ENCODE peak calls at places on chromosome X, in ten cellular contexts. T, F, G, L, E, V, K, B, M and W are unnamed samples.

GRCh38 chrX:15564981-15565579 is 35.7 kb downstream of the ACE2 start:
- DNase-seq in L (peak; percentile 71), V (peak; percentile 87), K (peak; percentile 66), G (peak; percentile 72), M (peak; percentile 20), T (no peak), E (peak; percentile 49), B (peak; percentile 48), F (peak; percentile 78), W (peak; percentile 44)

GRCh38 chrX:3244955-3245354 is 101.5 kb downstream of the MXRA5 start:
- DNase-seq in V (peak; percentile 8), B (no peak), F (no peak), K (peak; percentile 17), G (no peak), M (no peak), L (peak; percentile 16), E (no peak), T (no peak), W (no peak)

GRCh38 chrX:134423606-134424005 is 36.4 kb upstream of the HPRT1 start:
- DNase-seq in V (peak; percentile 35), M (peak; percentile 3), K (peak; percentile 63), T (no peak), L (peak; percentile 47), B (peak; percentile 15), F (peak; percentile 22), G (no peak), E (peak; percentile 15), W (peak; percentile 47)

GRCh38 chrX:153781428-153782047 is 697 bp downstream of the SRPK3 start:
- DNase-seq in L (no peak), V (no peak), B (no peak), M (no peak), E (no peak), T (no peak), F (no peak), K (peak; percentile 31), G (no peak), W (no peak)

GRCh38 chrX:101452051-101452450 is 33.2 kb upstream of the ARMCX4 start:
- DNase-seq in E (peak; percentile 14), G (no peak), V (peak; percentile 27), M (no peak), T (no peak), K (no peak), F (no peak), L (no peak), B (no peak), W (no peak)

GRCh38 chrX:150504399-150505186 is 63.8 kb upstream of the MTM1 start:
- DNase-seq in K (peak; percentile 51), E (peak; percentile 33), G (no peak), T (no peak), F (peak; percentile 6), V (peak; percentile 77), M (no peak), L (no peak), B (no peak), W (peak; percentile 37)

GRCh38 chrX:153554519-153555167 is 37.2 kb downstream of the ATP2B3 start:
- DNase-seq in G (peak; percentile 69), F (peak; percentile 75), E (peak; percentile 14), V (peak; percentile 24), B (peak; percentile 49), T (peak; percentile 45), K (peak; percentile 63), M (peak; percentile 27), L (peak; percentile 75), W (peak; percentile 31)

GRCh38 chrX:130676861-130677260 is 226.1 kb downstream of the ENOX2 start:
- DNase-seq in T (no peak), E (no peak), G (no peak), M (peak; percentile 86), L (no peak), B (no peak), V (peak; percentile 72), F (no peak), K (no peak), W (no peak)

GRCh38 chrX:16930392-16930791 is 16.1 kb upstream of the REPS2 start:
- DNase-seq in T (no peak), E (no peak), F (peak; percentile 56), B (no peak), G (no peak), M (no peak), V (no peak), L (no peak), K (no peak), W (no peak)

GRCh38 chrX:153592966-153593688 is 5.8 kb downstream of the CCNQ start:
- DNase-seq in G (no peak), V (no peak), K (no peak), M (no peak), E (no peak), L (no peak), B (no peak), F (no peak), T (no peak), W (no peak)

GRCh38 chrX:45771114-45771513 is 570.4 kb upstream of the DIPK2B start:
- DNase-seq in M (peak; percentile 51), V (peak; percentile 86), E (peak; percentile 95), K (peak; percentile 91), B (peak; percentile 94), G (no peak), L (peak; percentile 74), T (no peak), F (peak; percentile 15), W (peak; percentile 96)

GRCh38 chrX:54950730-54951375 is 30.2 kb downstream of the TRO start:
- DNase-seq in M (no peak), V (no peak), T (no peak), L (no peak), E (no peak), K (no peak), B (no peak), G (no peak), F (no peak), W (no peak)

GRCh38 chrX:769796-770195 is 139.2 kb downstream of the SHOX start:
- DNase-seq in G (peak; percentile 83), E (no peak), F (no peak), K (no peak), B (no peak), L (no peak), V (no peak), M (no peak), T (no peak), W (no peak)

GRCh38 chrX:143058096-143058495 is 32.4 kb downstream of the SPANXN4 start:
- DNase-seq in T (peak; percentile 52), M (no peak), F (no peak), E (no peak), K (no peak), V (no peak), G (no peak), L (no peak), B (no peak), W (no peak)

GRCh38 chrX:138057883-138058282 is 492.0 kb downstream of the ZIC3 start:
- DNase-seq in G (no peak), F (no peak), V (no peak), T (no peak), M (no peak), L (no peak), K (no peak), B (no peak), E (no peak), W (no peak)

GRCh38 chrX:141175786-141176185 is 1.1 kb downstream of the LDOC1 start:
- DNase-seq in E (no peak), F (no peak), T (no peak), V (no peak), B (no peak), L (no peak), K (no peak), G (no peak), M (no peak), W (no peak)

GRCh38 chrX:20527458-20528099 is 260.9 kb upstream of the RPS6KA3 start:
- DNase-seq in K (peak; percentile 57), F (peak; percentile 4), V (peak; percentile 28), G (no peak), M (peak; percentile 21), E (no peak), T (no peak), B (peak; percentile 40), L (peak; percentile 72), W (peak; percentile 38)

GRCh38 chrX:83336464-83336863 is 171.6 kb upstream of the POU3F4 start:
- DNase-seq in T (no peak), E (no peak), V (no peak), K (no peak), F (no peak), G (no peak), B (no peak), L (no peak), M (no peak), W (no peak)
- H3K27me3 ChIP-seq in T (no peaks in the 10 kb centered on the region), E (no peaks in the 10 kb centered on the region), V (no peaks in the 10 kb centered on the region), K (no peaks in the 10 kb centered on the region), F (no peaks in the 10 kb centered on the region), G (no peaks in the 10 kb centered on the region), B (no peaks in the 10 kb centered on the region), L (no peaks in the 10 kb centered on the region), M (no peaks in the 10 kb centered on the region), W (no peaks in the 10 kb centered on the region)

GRCh38 chrX:38847903-38848230 is 46.6 kb downstream of the MID1IP1 start:
- DNase-seq in V (no peak), F (no peak), B (no peak), T (no peak), G (no peak), E (no peak), M (no peak), K (no peak), L (no peak), W (no peak)
- H3K9ac ChIP-seq in V (no peak overlapping the region), F (no peak overlapping the region), B (no peak overlapping the region), T (no peak overlapping the region), G (no peak overlapping the region), E (no peak overlapping the region), M (no peak overlapping the region), K (no peak overlapping the region), L (no peak overlapping the region), W (no peak overlapping the region)

GRCh38 chrX:40087574-40088298 is 10.0 kb downstream of the BCOR start:
- DNase-seq in G (no peak), E (no peak), M (no peak), V (no peak), B (peak; percentile 64), F (no peak), L (no peak), T (no peak), K (no peak), W (peak; percentile 79)

GRCh38 chrX:40090050-40090804 is 7.5 kb downstream of the BCOR start:
- DNase-seq in M (no peak), B (peak; percentile 44), G (peak; percentile 71), T (no peak), F (peak; percentile 83), V (peak; percentile 8), K (peak; percentile 49), E (no peak), L (no peak), W (no peak)

GRCh38 chrX:40088299-40088625 is 9.5 kb downstream of the BCOR start:
- DNase-seq in G (peak; percentile 63), F (no peak), T (no peak), B (peak; percentile 16), L (no peak), E (no peak), M (no peak), K (no peak), V (no peak), W (no peak)

GRCh38 chrX:40090961-40091360 is 6.8 kb downstream of the BCOR start:
- DNase-seq in B (no peak), T (no peak), F (no peak), G (peak; percentile 61), L (no peak), M (no peak), E (no peak), K (no peak), V (no peak), W (no peak)

GRCh38 chrX:40088803-40089540 is 8.8 kb downstream of the BCOR start:
- DNase-seq in B (peak; percentile 2), G (peak; percentile 42), V (no peak), T (no peak), M (no peak), E (no peak), K (no peak), F (no peak), L (no peak), W (no peak)
- H3K27me3 ChIP-seq in B (no peaks in the 10 kb centered on the region), G (peaks cover 42% of the 10 kb centered on the region), V (no peaks in the 10 kb centered on the region), T (no peaks in the 10 kb centered on the region), M (no peaks in the 10 kb centered on the region), E (no peaks in the 10 kb centered on the region), K (no peaks in the 10 kb centered on the region), F (no peaks in the 10 kb centered on the region), L (peaks cover 24% of the 10 kb centered on the region), W (no peaks in the 10 kb centered on the region)

GRCh38 chrX:107675365-107675654 is 47.0 kb downstream of the PRPS1 start:
- DNase-seq in T (no peak), E (no peak), B (no peak), V (no peak), M (no peak), F (no peak), G (no peak), L (no peak), K (no peak), W (no peak)
- H3K9ac ChIP-seq in T (no peak overlapping the region), E (no peak overlapping the region), B (peak overlapping the region; percentile 88), V (no peak overlapping the region), M (no peak overlapping the region), F (no peak overlapping the region), G (no peak overlapping the region), L (peak overlapping the region; percentile 94), K (peak overlapping the region; percentile 90), W (no peak overlapping the region)